ENCODE peak calls at places on chromosomes 4 and X, in four cellular contexts. Q is heart left ventricle; A is naive thymus-derived CD8-positive, alpha-beta T cell; U is SW480. P is an unnamed sample.

GRCh38 chr4:156593464-156593863 is 378.1 kb downstream of the PDGFC start:
- DNase-seq in Q (no peak), A (no peak), U (no peak), P (no peak)

GRCh38 chr4:21768349-21769310 is 179.9 kb downstream of the KCNIP4 start:
- DNase-seq in Q (no peak), A (peak; percentile 18), U (peak; percentile 34), P (no peak)

GRCh38 chrX:30950391-30950790 is 61.3 kb upstream of the TAB3 start:
- DNase-seq in Q (no peak), A (no peak), U (no peak), P (no peak)

GRCh38 chr4:189313861-189314513 is 626.7 kb upstream of the FRG1 start:
- DNase-seq in Q (no peak), A (no peak), U (no peak), P (no peak)

GRCh38 chrX:13076176-13076956 is 31.9 kb upstream of the FAM9C start:
- DNase-seq in Q (no peak), A (no peak), U (no peak), P (no peak)

GRCh38 chr4:118120120-118120760 is 86.0 kb downstream of the NDST3 start:
- DNase-seq in Q (no peak), A (no peak), U (no peak), P (no peak)

GRCh38 chr4:52861879-52862604 is at the start of gene RASL11B:
- DNase-seq in Q (peak; percentile 86), A (peak; percentile 84), U (peak; percentile 61), P (peak; percentile 71)

GRCh38 chr4:26700110-26700509 is 116.2 kb downstream of the TBC1D19 start:
- DNase-seq in Q (no peak), A (no peak), U (no peak), P (no peak)

GRCh38 chrX:68292471-68292870 is 140.8 kb downstream of the OPHN1 start:
- DNase-seq in Q (no peak), A (no peak), U (no peak), P (no peak)

GRCh38 chr4:158170691-158171455 is 2.0 kb downstream of the GASK1B start:
- DNase-seq in Q (peak; percentile 85), A (no peak), U (no peak), P (no peak)

GRCh38 chr4:110055014-110055768 is 142.5 kb downstream of the EGF start:
- DNase-seq in Q (no peak), A (no peak), U (no peak), P (no peak)

GRCh38 chr4:1608196-1608820 is 75.8 kb downstream of the FAM53A start:
- DNase-seq in Q (peak; percentile 13), A (no peak), U (no peak), P (no peak)

GRCh38 chr4:8101213-8101781 is 57.3 kb downstream of the ABLIM2 start:
- DNase-seq in Q (no peak), A (no peak), U (peak; percentile 90), P (no peak)

GRCh38 chr4:6422866-6423265 is 49.5 kb downstream of the PPP2R2C start:
- DNase-seq in Q (no peak), A (no peak), U (no peak), P (no peak)

GRCh38 chrX:42934020-42934701 is 156.2 kb upstream of the PPP1R2C start:
- DNase-seq in Q (no peak), A (no peak), U (no peak), P (no peak)

GRCh38 chr4:37793562-37793961 is 32.9 kb upstream of the PGM2 start:
- DNase-seq in Q (no peak), A (peak; percentile 44), U (peak; percentile 34), P (no peak)

GRCh38 chr4:137474711-137475301 is 57.5 kb downstream of the PCDH18 start:
- DNase-seq in Q (no peak), A (no peak), U (no peak), P (no peak)

GRCh38 chr4:118177121-118177520 is 142.8 kb downstream of the NDST3 start:
- DNase-seq in Q (no peak), A (no peak), U (no peak), P (no peak)

GRCh38 chr4:52241916-52242315 is 190.8 kb downstream of the SPATA18 start:
- DNase-seq in Q (no peak), A (no peak), U (no peak), P (no peak)

GRCh38 chr4:8005033-8005808 is 65.6 kb upstream of the AFAP1 start:
- DNase-seq in Q (no peak), A (no peak), U (no peak), P (no peak)

P was measured in effector CD8-positive, alpha-beta T cell.